ENCODE peak calls at places on chromosomes 11 and 22, in five cellular contexts. One of them, this sample, is unnamed. For H3K9me3, the result is how much of the 10 kb centered on the place peaks cover.

GRCh38 chr11:102849319-102849718 is 5.9 kb upstream of the MMP3 start:
- DNase-seq in heart left ventricle: no peak
- DNase-seq in IMR-90: peak
- DNase-seq in stomach: no peak
- DNase-seq in body of pancreas: no peak
- DNase-seq in this sample: no peak

GRCh38 chr11:122293298-122294023 is 177.4 kb upstream of the BLID start:
- DNase-seq in heart left ventricle: no peak
- DNase-seq in IMR-90: peak
- DNase-seq in stomach: no peak
- DNase-seq in body of pancreas: no peak
- DNase-seq in this sample: no peak

GRCh38 chr11:2562897-2563215 is 118.0 kb downstream of the KCNQ1 start:
- DNase-seq in heart left ventricle: no peak
- DNase-seq in IMR-90: no peak
- DNase-seq in stomach: no peak
- DNase-seq in body of pancreas: no peak
- DNase-seq in this sample: no peak

GRCh38 chr11:91819195-91819594 is 405.4 kb upstream of the FAT3 start:
- DNase-seq in heart left ventricle: no peak
- DNase-seq in IMR-90: no peak
- DNase-seq in stomach: no peak
- DNase-seq in body of pancreas: no peak
- DNase-seq in this sample: no peak

GRCh38 chr11:129930306-129930705 is 34.9 kb upstream of the NFRKB start:
- DNase-seq in heart left ventricle: no peak
- DNase-seq in IMR-90: peak
- DNase-seq in stomach: no peak
- DNase-seq in body of pancreas: no peak
- DNase-seq in this sample: no peak

GRCh38 chr22:20803696-20804324 is 29.9 kb downstream of the SERPIND1 start:
- DNase-seq in heart left ventricle: peak
- DNase-seq in IMR-90: peak
- DNase-seq in stomach: peak
- DNase-seq in body of pancreas: peak
- DNase-seq in this sample: no peak

GRCh38 chr11:119028346-119029068 is 2.2 kb downstream of the SLC37A4 start:
- DNase-seq in heart left ventricle: no peak
- DNase-seq in IMR-90: no peak
- DNase-seq in stomach: no peak
- DNase-seq in body of pancreas: peak
- DNase-seq in this sample: no peak

GRCh38 chr22:42170946-42171345 is 40.3 kb upstream of the CYP2D6 start:
- DNase-seq in heart left ventricle: no peak
- DNase-seq in IMR-90: no peak
- DNase-seq in stomach: no peak
- DNase-seq in body of pancreas: no peak
- DNase-seq in this sample: no peak

GRCh38 chr11:69298778-69299461 is 5.0 kb downstream of the MYEOV start:
- DNase-seq in heart left ventricle: no peak
- DNase-seq in IMR-90: peak
- DNase-seq in stomach: no peak
- DNase-seq in body of pancreas: no peak
- DNase-seq in this sample: no peak

GRCh38 chr11:32960553-32961164 is 55.0 kb upstream of the DEPDC7 start:
- DNase-seq in heart left ventricle: no peak
- DNase-seq in IMR-90: peak
- DNase-seq in stomach: no peak
- DNase-seq in body of pancreas: no peak
- DNase-seq in this sample: no peak

GRCh38 chr22:41862160-41862529 is 29.2 kb downstream of the SREBF2 start:
- DNase-seq in heart left ventricle: no peak
- DNase-seq in IMR-90: peak
- DNase-seq in stomach: no peak
- DNase-seq in body of pancreas: no peak
- DNase-seq in this sample: no peak

GRCh38 chr22:46318576-46318975 is 16.9 kb upstream of the TRMU start:
- DNase-seq in heart left ventricle: no peak
- DNase-seq in IMR-90: no peak
- DNase-seq in stomach: no peak
- DNase-seq in body of pancreas: no peak
- DNase-seq in this sample: no peak

GRCh38 chr22:26781062-26781461 is 123.7 kb downstream of the MIAT start:
- DNase-seq in heart left ventricle: no peak
- DNase-seq in IMR-90: no peak
- DNase-seq in stomach: no peak
- DNase-seq in body of pancreas: no peak
- DNase-seq in this sample: no peak

GRCh38 chr11:118531597-118532084 is 649 bp downstream of the TMEM25 start:
- DNase-seq in heart left ventricle: no peak
- DNase-seq in IMR-90: no peak
- DNase-seq in stomach: no peak
- DNase-seq in body of pancreas: no peak
- DNase-seq in this sample: no peak

GRCh38 chr11:69637956-69638871 is 2.7 kb upstream of the CCND1 start:
- DNase-seq in heart left ventricle: peak
- DNase-seq in IMR-90: peak
- DNase-seq in stomach: peak
- DNase-seq in body of pancreas: peak
- DNase-seq in this sample: no peak

GRCh38 chr11:36391062-36391461 is 95.0 kb downstream of the PRR5L start:
- DNase-seq in heart left ventricle: no peak
- DNase-seq in IMR-90: no peak
- DNase-seq in stomach: no peak
- DNase-seq in body of pancreas: peak
- DNase-seq in this sample: no peak

DNA sequence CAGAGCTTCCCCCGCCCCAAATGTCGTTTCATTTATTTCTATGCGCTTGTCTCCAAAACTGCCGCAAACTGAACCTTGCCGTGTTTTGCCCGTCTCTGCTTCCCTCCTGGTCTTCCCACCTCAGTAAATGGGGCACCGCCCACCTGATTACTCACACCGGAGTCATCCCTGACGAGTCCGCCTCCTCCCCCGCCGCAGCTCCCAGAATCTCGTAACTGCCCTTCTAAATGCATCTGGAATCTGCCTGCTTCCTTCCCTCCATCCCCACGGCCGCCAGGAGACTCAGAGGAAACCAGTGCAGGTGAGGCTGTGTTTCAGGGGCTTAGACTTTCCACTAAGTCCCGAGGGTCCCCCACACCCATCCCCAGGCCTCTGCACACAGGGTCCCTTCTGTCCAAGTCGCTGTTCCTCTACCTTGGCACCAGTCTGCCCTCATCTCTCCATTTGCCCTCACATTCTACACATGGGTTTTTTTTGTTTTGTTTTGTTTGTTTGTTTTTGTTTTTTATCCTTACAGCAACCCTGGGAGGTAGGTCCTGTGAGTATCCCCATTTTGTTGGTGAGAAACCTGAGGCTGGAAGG is 62.6 kb upstream of the PHF21B start:
- DNase-seq in heart left ventricle: no peak
- DNase-seq in IMR-90: peak
- DNase-seq in stomach: no peak
- DNase-seq in body of pancreas: no peak
- DNase-seq in this sample: no peak
- H3K4me3 ChIP-seq in heart left ventricle: no peak
- H3K4me3 ChIP-seq in IMR-90: no peak
- H3K4me3 ChIP-seq in stomach: no peak
- H3K4me3 ChIP-seq in body of pancreas: no peak
- H3K4me3 ChIP-seq in this sample: no peak

DNA sequence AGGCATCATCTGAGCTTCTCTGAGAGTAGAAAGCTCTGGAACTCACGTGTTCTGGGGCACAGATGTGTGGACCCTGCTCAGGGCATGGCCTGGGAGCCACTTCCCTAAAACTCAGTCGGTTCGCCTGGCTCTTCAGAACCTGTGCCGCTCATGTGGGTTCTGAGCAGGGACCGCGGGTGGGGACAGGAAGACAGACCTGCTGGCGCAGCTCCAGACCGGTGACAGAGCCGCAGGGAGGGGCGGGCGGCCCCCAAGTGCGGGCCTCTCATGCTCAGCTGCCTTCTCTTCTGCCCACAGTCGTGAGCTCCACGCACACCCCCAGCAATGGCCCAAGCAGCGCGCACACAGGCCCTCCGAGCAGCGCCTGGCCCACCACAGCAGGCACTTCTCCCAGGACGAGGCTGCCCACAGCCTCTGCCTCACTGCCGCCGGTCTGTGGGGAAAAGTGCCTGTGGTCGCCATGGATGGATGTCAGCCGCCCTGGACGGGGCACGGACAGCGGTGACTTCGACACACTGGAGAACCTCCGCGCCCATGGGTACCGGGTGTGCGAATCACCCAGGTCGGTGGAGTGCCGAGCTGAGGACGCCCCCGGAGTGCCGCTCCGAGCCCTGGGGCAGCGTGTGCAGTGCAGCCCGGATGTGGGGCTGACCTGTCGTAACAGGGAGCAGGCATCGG is 24.2 kb downstream of the MUC5AC start:
- DNase-seq in heart left ventricle: no peak
- DNase-seq in IMR-90: no peak
- DNase-seq in stomach: no peak
- DNase-seq in body of pancreas: no peak
- DNase-seq in this sample: no peak
- H3K9me3 ChIP-seq in heart left ventricle: under half
- H3K9me3 ChIP-seq in IMR-90: under half
- H3K9me3 ChIP-seq in stomach: under half
- H3K9me3 ChIP-seq in body of pancreas: under half
- H3K9me3 ChIP-seq in this sample: under half

DNA sequence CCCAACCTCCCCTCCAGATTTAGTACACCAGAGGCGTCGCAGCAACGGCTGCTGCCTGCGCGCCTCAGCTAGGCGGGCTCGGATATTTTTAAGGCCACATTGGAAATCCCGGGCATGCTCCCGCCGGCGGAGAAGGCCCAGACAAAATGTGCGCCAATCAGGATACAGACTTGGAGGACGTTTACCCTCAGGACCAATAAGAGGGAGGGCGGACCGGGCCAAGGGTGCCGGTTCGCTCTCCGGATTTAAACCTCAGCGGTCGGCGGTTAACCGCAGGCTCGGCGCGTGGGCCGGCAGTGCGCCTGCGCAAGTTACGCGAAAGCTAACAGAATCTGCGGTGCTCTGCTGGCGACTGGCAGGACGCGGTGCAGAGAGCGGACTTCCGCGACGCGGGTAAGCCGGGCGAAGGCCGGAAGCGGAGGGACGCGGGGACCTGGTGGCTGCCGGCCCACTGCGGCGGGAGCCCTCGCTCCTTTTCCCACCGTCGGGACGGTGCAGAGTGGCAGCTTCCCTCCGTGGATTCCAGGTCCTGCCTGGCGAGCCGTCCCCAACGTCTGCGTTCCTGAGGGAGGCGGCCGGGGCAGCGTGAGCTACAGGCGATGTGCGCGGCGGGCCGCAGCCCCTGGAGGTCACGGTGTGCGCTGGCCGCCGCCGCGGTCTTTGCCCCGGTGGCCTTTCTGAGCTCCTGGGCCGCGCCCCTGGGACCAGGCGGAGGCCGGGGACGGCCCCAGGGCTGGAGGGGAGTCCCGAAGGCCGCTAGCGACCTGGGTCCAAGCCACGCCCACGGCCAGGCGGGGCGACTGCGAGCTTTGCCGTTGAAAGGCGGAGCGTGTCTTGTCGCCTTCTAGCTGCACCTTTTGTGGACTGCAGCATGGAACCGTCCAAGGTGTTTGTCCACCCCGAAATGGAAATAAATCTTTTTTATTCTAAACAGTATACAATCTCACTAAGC is at the start of gene HYLS1:
- DNase-seq in heart left ventricle: peak
- DNase-seq in IMR-90: peak
- DNase-seq in stomach: peak
- DNase-seq in body of pancreas: peak
- DNase-seq in this sample: peak
- TF ChIP-seq POLR2A in heart left ventricle: no peak
- TF ChIP-seq POLR2A in IMR-90: peak
- TF ChIP-seq POLR2A in stomach: no peak
- TF ChIP-seq POLR2A in body of pancreas: peak
- TF ChIP-seq POLR2A in this sample: no peak

GRCh38 chr11:10524471-10524870 is 16.5 kb downstream of the RNF141 start:
- DNase-seq in heart left ventricle: no peak
- DNase-seq in IMR-90: no peak
- DNase-seq in stomach: no peak
- DNase-seq in body of pancreas: no peak
- DNase-seq in this sample: no peak
- H3K4me3 ChIP-seq in heart left ventricle: no peak
- H3K4me3 ChIP-seq in IMR-90: no peak
- H3K4me3 ChIP-seq in stomach: no peak
- H3K4me3 ChIP-seq in body of pancreas: no peak
- H3K4me3 ChIP-seq in this sample: no peak

GRCh38 chr11:64799925-64800632 is 2.9 kb downstream of the MAP4K2 start:
- DNase-seq in heart left ventricle: no peak
- DNase-seq in IMR-90: no peak
- DNase-seq in stomach: no peak
- DNase-seq in body of pancreas: no peak
- DNase-seq in this sample: no peak
- H3K9me3 ChIP-seq in heart left ventricle: under half
- H3K9me3 ChIP-seq in IMR-90: under half
- H3K9me3 ChIP-seq in stomach: under half
- H3K9me3 ChIP-seq in body of pancreas: under half
- H3K9me3 ChIP-seq in this sample: under half